ENCODE peak calls at places on chromosomes 4 and X, in four cellular contexts. O, W, G and T are unnamed samples.

GRCh38 chrX:53481093-53481492 is 46.9 kb upstream of the HSD17B10 start:
- DNase-seq in W (no peak), G (no peak), O (peak), T (no peak)

GRCh38 chr4:26351685-26352084 is 30.9 kb downstream of the RBPJ start:
- DNase-seq in O (no peak), W (no peak), G (no peak), T (no peak)

GRCh38 chr4:3207531-3208037 is 41.4 kb upstream of the MSANTD1 start:
- DNase-seq in O (no peak), G (no peak), W (no peak), T (no peak)

GRCh38 chrX:101276238-101276637 is 14.9 kb downstream of the TAF7L start:
- DNase-seq in W (no peak), O (no peak), G (no peak), T (no peak)

GRCh38 chr4:20251061-20251795 is 477 bp upstream of the SLIT2 start:
- DNase-seq in G (no peak), O (no peak), W (no peak), T (no peak)

GRCh38 chrX:48684134-48684533 is 535 bp downstream of the WAS start:
- DNase-seq in W (no peak), O (no peak), G (no peak), T (no peak)

GRCh38 chr4:9971711-9972110 is 49.6 kb downstream of the SLC2A9 start:
- DNase-seq in G (no peak), O (no peak), W (no peak), T (no peak)

GRCh38 chr4:22634541-22635181 is 58.1 kb upstream of the GBA3 start:
- DNase-seq in G (no peak), W (no peak), O (no peak), T (no peak)

GRCh38 chr4:85477538-85477937 is 2.6 kb downstream of the ARHGAP24 start:
- DNase-seq in W (no peak), O (no peak), G (no peak), T (no peak)

GRCh38 chrX:115065304-115065703 is 47.9 kb upstream of the IL13RA2 start:
- DNase-seq in G (no peak), W (no peak), O (no peak), T (no peak)

GRCh38 chr4:74097161-74097560 is 1.8 kb downstream of the CXCL2 start:
- DNase-seq in W (no peak), O (no peak), G (no peak), T (no peak)

GRCh38 chr4:19309365-19309764 is 942.3 kb upstream of the SLIT2 start:
- DNase-seq in O (no peak), W (no peak), G (no peak), T (no peak)

GRCh38 chrX:103789004-103789403 is 12.4 kb downstream of the PLP1 start:
- DNase-seq in O (no peak), W (no peak), G (no peak), T (no peak)

GRCh38 chr4:163901305-163901704 is 406.8 kb downstream of the TMA16 start:
- DNase-seq in G (no peak), O (no peak), W (no peak), T (no peak)

GRCh38 chr4:145890689-145891088 is 47.9 kb downstream of the ZNF827 start:
- DNase-seq in O (no peak), W (no peak), G (no peak), T (no peak)

GRCh38 chr4:6388713-6389112 is 83.7 kb downstream of the PPP2R2C start:
- DNase-seq in W (no peak), G (no peak), O (no peak), T (no peak)

GRCh38 chr4:169013396-169013795 is 3.3 kb upstream of the CBR4 start:
- DNase-seq in O (no peak), G (no peak), W (no peak), T (no peak)

GRCh38 chrX:42450228-42450627 is 327.7 kb downstream of the PPP1R2C start:
- DNase-seq in W (no peak), G (no peak), O (no peak), T (no peak)

GRCh38 chr4:26857278-26858034 is 3.2 kb upstream of the STIM2 start:
- DNase-seq in O (peak), G (peak), W (peak), T (peak)

GRCh38 chr4:55121246-55121645 is 4.1 kb downstream of the KDR start:
- DNase-seq in G (no peak), W (no peak), O (no peak), T (no peak)

GRCh38 chr4:3286335-3287175 is 6.3 kb upstream of the RGS12 start:
- DNase-seq in G (no peak), W (no peak), O (peak), T (peak)

GRCh38 chr4:134216436-134216835 is 14.8 kb upstream of the PABPC4L start:
- DNase-seq in O (no peak), W (no peak), G (no peak), T (no peak)

GRCh38 chr4:71709961-71710360 is 73.9 kb downstream of the GC start:
- DNase-seq in G (no peak), W (no peak), O (no peak), T (no peak)

GRCh38 chrX:12309040-12309732 is 170.9 kb downstream of the FRMPD4 start:
- DNase-seq in O (peak), W (no peak), G (no peak), T (no peak)

GRCh38 chr4:141027421-141027820 is 105.8 kb downstream of the RNF150 start:
- DNase-seq in W (no peak), G (no peak), O (no peak), T (peak)

GRCh38 chr4:17236686-17237085 is 275.2 kb downstream of the QDPR start:
- DNase-seq in W (no peak), O (no peak), G (no peak), T (no peak)

GRCh38 chr4:146165840-146166239 is 9.7 kb upstream of the LSM6 start:
- DNase-seq in O (no peak), W (no peak), G (no peak), T (no peak)

DNA sequence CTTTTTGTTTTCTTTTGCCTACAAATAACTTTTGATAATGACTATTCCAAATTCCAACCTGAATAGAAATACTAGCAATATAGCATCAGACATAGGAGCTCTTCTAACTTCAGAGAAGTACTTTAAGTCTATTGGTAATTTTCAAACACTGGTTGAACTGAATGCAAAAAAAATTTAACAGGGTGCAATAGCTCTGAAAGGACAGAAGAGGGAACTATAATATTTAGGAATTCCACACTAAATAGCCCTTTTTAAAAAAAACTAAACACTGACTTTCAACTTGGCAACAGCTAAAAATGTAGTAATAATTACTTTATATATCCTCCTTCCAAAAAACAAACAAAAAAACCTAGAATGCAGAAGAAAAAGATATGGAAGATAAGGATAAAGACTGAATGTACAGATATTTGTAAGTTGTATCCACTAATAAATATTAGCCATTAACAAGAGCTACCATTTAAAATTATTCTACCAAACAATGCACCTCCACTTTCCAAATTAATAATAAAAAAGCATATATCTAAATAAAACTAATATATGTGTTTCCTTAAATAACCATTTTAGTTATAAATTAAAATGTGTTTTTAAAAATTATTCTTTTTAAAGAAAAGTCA is 81.4 kb downstream of the FBXW7 start:
- DNase-seq in O (no peak), G (no peak), W (no peak), T (no peak)
- TF ChIP-seq CTCF in O (peak), G (peak), W (no peak), T (peak)

GRCh38 chr4:185682236-185682635 is 129.8 kb downstream of the SORBS2 start:
- DNase-seq in W (no peak), O (no peak), G (no peak), T (no peak)
- H3K27ac ChIP-seq in W (no peak), O (no peak), G (peak), T (peak)

GRCh38 chr4:94342713-94343112 is at the start of gene HPGDS:
- DNase-seq in G (no peak), O (no peak), W (no peak), T (no peak)

GRCh38 chr4:94334962-94335361 is 7.7 kb downstream of the HPGDS start:
- DNase-seq in G (no peak), O (no peak), W (no peak), T (no peak)

GRCh38 chr4:94339779-94340178 is 2.9 kb downstream of the HPGDS start:
- DNase-seq in O (no peak), W (no peak), G (no peak), T (no peak)

GRCh38 chr4:94341468-94341867 is 1.2 kb downstream of the HPGDS start:
- DNase-seq in G (no peak), O (no peak), W (no peak), T (no peak)

GRCh38 chr4:94338681-94339351 is 3.8 kb downstream of the HPGDS start:
- DNase-seq in G (no peak), W (no peak), O (no peak), T (no peak)
- H3K4me3 ChIP-seq in G (no peak), W (no peak), O (no peak), T (no peak)

GRCh38 chrX:144896323-144896722 is 351.0 kb upstream of the SPANXN1 start:
- DNase-seq in G (no peak), W (no peak), O (no peak), T (no peak)
- TF ChIP-seq CTCF in G (no peak), W (no peak), O (no peak), T (no peak)

DNA sequence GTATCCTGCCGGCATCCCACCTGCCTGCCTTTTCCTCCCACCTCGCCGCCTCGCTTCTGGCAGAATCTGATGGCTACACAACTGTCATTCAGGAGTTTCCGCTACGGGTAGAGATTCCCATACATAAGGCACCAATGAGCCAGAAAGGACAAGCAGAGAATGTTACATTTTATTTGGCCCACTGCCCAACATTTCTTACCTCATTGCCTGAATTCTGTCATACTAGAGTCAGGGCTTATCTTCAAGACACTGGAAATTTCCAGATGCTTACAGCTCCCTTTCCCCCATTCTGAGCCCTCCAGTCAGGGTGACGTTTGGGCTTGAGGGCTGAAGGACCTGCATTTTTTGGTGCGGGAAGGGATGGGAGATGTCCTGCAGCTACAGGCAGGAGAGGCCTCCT is 113.0 kb downstream of the NHS start:
- DNase-seq in G (no peak), O (no peak), W (no peak), T (no peak)
- H3K27ac ChIP-seq in G (no peak), O (no peak), W (no peak), T (no peak)

GRCh38 chrX:129741880-129742758 is 3.3 kb downstream of the XPNPEP2 start:
- DNase-seq in W (no peak), O (no peak), G (no peak), T (peak)

GRCh38 chrX:129736491-129736890 is 2.3 kb upstream of the XPNPEP2 start:
- DNase-seq in W (no peak), G (no peak), O (no peak), T (no peak)

GRCh38 chrX:129737921-129738320 is 858 bp upstream of the XPNPEP2 start:
- DNase-seq in O (no peak), W (no peak), G (no peak), T (no peak)

GRCh38 chrX:129739591-129739990 is 812 bp downstream of the XPNPEP2 start:
- DNase-seq in O (no peak), G (no peak), W (peak), T (no peak)

GRCh38 chrX:129738466-129739308 is at the start of gene XPNPEP2:
- DNase-seq in G (peak), W (peak), O (no peak), T (peak)
- H3K4me3 ChIP-seq in G (peak), W (no peak), O (no peak), T (no peak)

DNA sequence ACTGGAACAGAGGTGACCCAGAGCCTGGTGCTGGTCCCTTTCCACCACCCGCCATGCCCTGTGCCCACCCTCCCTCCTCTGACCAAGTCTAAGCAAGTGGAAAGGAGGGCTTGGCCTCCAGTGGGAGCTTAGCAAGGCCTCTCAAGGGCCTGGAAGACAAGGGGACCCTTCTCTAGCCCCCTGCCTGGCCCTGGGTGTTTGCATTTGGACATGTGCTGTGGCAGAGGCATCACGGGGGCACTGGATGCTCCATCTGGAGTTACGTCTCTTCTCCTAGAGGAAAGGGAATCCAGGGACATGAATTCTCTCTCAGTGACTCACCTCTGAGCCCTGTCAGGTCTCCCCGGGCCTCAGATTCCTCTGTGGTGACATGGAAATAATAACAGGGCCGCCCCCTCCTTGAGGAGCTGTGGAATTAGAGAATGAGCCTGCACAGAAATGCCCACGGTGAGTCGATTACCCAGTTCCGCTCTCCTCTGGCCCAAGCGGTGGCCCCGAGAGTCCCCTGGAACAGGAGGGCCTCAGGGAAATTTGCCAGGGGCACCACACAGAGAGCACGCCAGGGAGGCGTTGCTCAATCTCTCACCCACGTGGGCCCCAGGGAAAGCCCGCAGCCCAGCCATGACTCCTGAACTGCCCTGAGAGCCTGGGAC is 189.7 kb downstream of the BCOR start:
- DNase-seq in O (peak), G (peak), W (peak), T (peak)
- TF ChIP-seq CTCF in O (no peak), G (no peak), W (no peak), T (no peak)